ENCODE peak calls at places on chromosome 7, in six cellular contexts. J, Q, R, K, D and L are unnamed samples. For H3K4me1, the result is how much of the 10 kb centered on the place peaks cover.

GRCh38 chr7:26925768-26926167 is 61.4 kb upstream of the SKAP2 start:
- DNase-seq in J (no peak), Q (no peak), R (no peak), K (no peak), D (no peak), L (no peak)

GRCh38 chr7:5139998-5140397 is 50.0 kb upstream of the WIPI2 start:
- DNase-seq in J (no peak), Q (peak), R (no peak), K (peak), D (no peak), L (peak)

GRCh38 chr7:134527979-134528371 is 608 bp downstream of the AKR1B10 start:
- DNase-seq in J (no peak), Q (peak), R (no peak), K (no peak), D (peak), L (no peak)

GRCh38 chr7:138228764-138229163 is 152.5 kb downstream of the AKR1D1 start:
- DNase-seq in J (no peak), Q (no peak), R (no peak), K (no peak), D (no peak), L (no peak)

GRCh38 chr7:64872809-64873500 is 30.1 kb upstream of the ZNF273 start:
- DNase-seq in J (no peak), Q (no peak), R (no peak), K (no peak), D (no peak), L (peak)

GRCh38 chr7:158722574-158723237 is 18.1 kb upstream of the NCAPG2 start:
- DNase-seq in J (no peak), Q (no peak), R (no peak), K (no peak), D (no peak), L (peak)

GRCh38 chr7:127391591-127392181 is 822 bp downstream of the ZNF800 start:
- DNase-seq in J (peak), Q (peak), R (no peak), K (peak), D (no peak), L (peak)

GRCh38 chr7:5657901-5658300 is 123.6 kb downstream of the RNF216 start:
- DNase-seq in J (no peak), Q (no peak), R (no peak), K (no peak), D (no peak), L (no peak)

GRCh38 chr7:3119963-3120362 is 76.3 kb upstream of the CARD11 start:
- DNase-seq in J (no peak), Q (no peak), R (no peak), K (no peak), D (no peak), L (no peak)

GRCh38 chr7:85025312-85025756 is 161.5 kb downstream of the SEMA3D start:
- DNase-seq in J (no peak), Q (no peak), R (no peak), K (no peak), D (no peak), L (peak)

GRCh38 chr7:94123136-94123535 is 119.0 kb upstream of the BET1 start:
- DNase-seq in J (no peak), Q (no peak), R (no peak), K (no peak), D (no peak), L (no peak)

GRCh38 chr7:36670585-36671431 is 53.5 kb downstream of the AOAH start:
- DNase-seq in J (peak), Q (peak), R (no peak), K (peak), D (peak), L (peak)

GRCh38 chr7:11625669-11626068 is 206.3 kb downstream of the THSD7A start:
- DNase-seq in J (no peak), Q (no peak), R (no peak), K (no peak), D (no peak), L (no peak)
- H3K4me1 ChIP-seq in J (under half), Q (under half), R (under half), K (under half), D (under half), L (under half)

DNA sequence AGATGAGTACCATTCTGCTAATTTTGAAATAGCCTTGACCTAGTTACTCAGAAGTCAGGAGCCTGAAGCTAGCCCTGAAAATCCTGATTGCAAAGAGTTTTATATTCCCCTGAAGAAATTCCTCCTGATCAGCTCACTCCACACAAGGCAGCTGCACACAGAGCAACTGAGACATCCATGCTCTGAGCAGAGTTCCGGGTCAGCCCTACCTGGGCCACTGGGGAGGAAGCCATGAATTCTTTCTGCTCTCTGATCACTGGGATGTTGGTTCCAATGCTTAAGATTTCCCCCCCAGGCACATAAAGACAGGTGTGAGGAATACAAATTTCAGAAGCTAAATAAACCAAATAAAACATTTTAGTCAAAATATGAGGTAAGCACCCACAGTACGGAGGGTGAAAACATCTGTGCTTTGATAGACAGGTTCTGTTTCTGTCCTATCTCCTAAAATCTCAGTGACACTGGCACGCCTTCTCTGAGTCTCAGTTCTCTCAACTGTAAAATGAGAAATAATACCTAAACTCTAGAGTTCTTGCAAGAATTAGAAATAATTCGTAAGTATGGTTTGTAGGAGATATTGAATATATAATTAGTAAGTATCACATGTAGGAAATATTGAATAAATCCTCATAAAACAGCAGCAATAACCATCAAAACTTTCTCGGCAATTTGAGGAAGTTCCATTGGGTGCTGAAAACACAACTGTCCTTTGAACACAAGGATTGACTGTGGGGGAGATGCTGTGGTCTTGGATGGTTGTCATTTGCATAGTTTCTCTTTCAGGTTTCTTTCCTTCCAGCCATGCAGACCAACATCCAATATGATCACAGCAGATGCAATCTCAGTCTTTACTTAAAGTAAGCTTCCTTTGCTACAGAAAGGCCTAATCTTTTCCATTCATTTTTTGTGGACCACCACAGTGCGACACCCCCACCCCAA is 133.0 kb upstream of the TNS3 start:
- DNase-seq in J (no peak), Q (no peak), R (no peak), K (no peak), D (no peak), L (no peak)
- H3K27ac ChIP-seq in J (no peak), Q (no peak), R (no peak), K (no peak), D (no peak), L (no peak)

DNA sequence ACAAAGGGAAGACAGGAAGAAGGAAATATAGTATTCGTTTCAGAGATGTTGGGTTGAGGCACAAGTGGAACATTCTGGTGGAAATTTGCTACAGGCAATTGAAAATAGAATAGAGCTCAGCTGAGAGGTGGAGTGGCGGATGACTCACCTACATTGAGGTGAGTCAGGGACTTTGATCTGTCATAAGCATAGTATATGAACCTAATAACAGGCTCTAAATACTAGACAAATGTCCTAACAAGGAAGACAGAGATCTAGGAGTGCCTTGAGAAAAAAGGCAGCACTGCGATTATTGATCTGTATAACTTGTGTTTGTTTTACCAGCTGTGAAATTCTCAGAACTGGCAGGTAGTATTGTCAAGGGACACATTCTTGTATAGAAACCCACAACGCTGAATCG is 907 bp upstream of the IFRD1 start:
- DNase-seq in J (peak), Q (no peak), R (no peak), K (no peak), D (peak), L (peak)
- H3K4me1 ChIP-seq in J (under half), Q (under half), R (under half), K (under half), D (under half), L (under half)

GRCh38 chr7:38178695-38179344 is 775 bp downstream of the STARD3NL start:
- DNase-seq in J (no peak), Q (no peak), R (no peak), K (peak), D (no peak), L (no peak)
- H3K27ac ChIP-seq in J (peak), Q (no peak), R (peak), K (peak), D (peak), L (peak)

GRCh38 chr7:131056007-131056406 is 271.7 kb upstream of the MKLN1 start:
- DNase-seq in J (no peak), Q (no peak), R (no peak), K (no peak), D (no peak), L (no peak)

GRCh38 chr7:131057524-131058065 is 270.1 kb upstream of the MKLN1 start:
- DNase-seq in J (no peak), Q (no peak), R (no peak), K (no peak), D (no peak), L (no peak)

GRCh38 chr7:131061818-131062217 is 265.9 kb upstream of the MKLN1 start:
- DNase-seq in J (no peak), Q (no peak), R (no peak), K (no peak), D (no peak), L (no peak)

GRCh38 chr7:131057015-131057518 is 270.6 kb upstream of the MKLN1 start:
- DNase-seq in J (no peak), Q (no peak), R (no peak), K (no peak), D (no peak), L (peak)

DNA sequence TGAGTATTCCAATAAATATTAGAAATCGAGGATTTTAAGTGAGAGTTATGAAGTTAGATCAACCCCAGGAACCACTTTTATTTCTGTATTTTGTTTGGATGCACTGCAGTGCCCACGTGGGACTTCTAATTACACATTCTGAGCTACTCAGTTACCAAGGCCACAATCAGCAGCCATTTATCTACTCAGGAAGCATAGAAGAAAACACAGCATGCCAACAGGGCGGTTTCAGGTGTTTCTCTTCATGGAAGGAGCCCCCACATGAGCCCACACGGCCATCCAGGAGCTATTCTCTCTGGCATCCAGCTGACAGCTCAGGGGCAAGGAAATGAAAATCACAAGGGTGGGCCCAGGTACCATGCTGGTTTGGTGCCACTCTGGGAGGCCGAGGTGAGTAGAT is 266.5 kb upstream of the MKLN1 start:
- DNase-seq in J (no peak), Q (no peak), R (no peak), K (no peak), D (no peak), L (no peak)
- H3K4me1 ChIP-seq in J (half or more), Q (under half), R (under half), K (under half), D (half or more), L (under half)

GRCh38 chr7:116704650-116705049 is 32.7 kb downstream of the MET start:
- DNase-seq in J (no peak), Q (no peak), R (no peak), K (no peak), D (no peak), L (no peak)

GRCh38 chr7:116708248-116708647 is 36.3 kb downstream of the MET start:
- DNase-seq in J (no peak), Q (no peak), R (no peak), K (no peak), D (no peak), L (no peak)

GRCh38 chr7:116707289-116707688 is 35.3 kb downstream of the MET start:
- DNase-seq in J (no peak), Q (no peak), R (no peak), K (no peak), D (no peak), L (no peak)

GRCh38 chr7:116705419-116705818 is 33.4 kb downstream of the MET start:
- DNase-seq in J (no peak), Q (no peak), R (no peak), K (no peak), D (no peak), L (no peak)

DNA sequence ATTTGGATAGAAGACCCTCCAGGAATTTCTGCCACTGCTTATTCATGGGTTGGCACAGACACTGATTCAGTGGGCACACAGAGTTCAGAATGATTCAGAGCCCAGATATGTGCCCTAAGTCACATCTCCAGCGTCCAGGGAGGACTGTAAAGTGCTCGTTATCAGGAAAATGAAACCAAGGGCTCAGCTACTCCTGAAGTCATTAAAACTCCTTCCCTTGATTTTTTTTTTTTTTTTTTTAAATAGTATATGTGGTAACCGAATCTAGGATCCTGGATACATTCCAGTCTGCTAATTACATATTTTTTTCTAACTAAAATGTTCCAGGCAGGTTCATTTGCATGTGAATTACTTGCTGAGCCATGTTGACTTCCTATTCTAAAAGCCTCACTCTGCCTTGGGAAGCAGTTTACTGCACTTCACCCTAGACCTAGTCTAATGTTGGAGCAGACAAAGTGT is 34.7 kb downstream of the MET start:
- DNase-seq in J (no peak), Q (no peak), R (no peak), K (no peak), D (peak), L (peak)
- H3K27ac ChIP-seq in J (no peak), Q (no peak), R (no peak), K (no peak), D (peak), L (no peak)

GRCh38 chr7:105060394-105060793 is 46.4 kb downstream of the KMT2E start:
- DNase-seq in J (no peak), Q (no peak), R (no peak), K (no peak), D (no peak), L (no peak)
- H3K4me1 ChIP-seq in J (under half), Q (under half), R (under half), K (under half), D (under half), L (under half)

GRCh38 chr7:83691095-83691494 is 42.2 kb upstream of the SEMA3E start:
- DNase-seq in J (no peak), Q (peak), R (no peak), K (no peak), D (no peak), L (no peak)
- H3K27ac ChIP-seq in J (no peak), Q (peak), R (no peak), K (no peak), D (no peak), L (no peak)

DNA sequence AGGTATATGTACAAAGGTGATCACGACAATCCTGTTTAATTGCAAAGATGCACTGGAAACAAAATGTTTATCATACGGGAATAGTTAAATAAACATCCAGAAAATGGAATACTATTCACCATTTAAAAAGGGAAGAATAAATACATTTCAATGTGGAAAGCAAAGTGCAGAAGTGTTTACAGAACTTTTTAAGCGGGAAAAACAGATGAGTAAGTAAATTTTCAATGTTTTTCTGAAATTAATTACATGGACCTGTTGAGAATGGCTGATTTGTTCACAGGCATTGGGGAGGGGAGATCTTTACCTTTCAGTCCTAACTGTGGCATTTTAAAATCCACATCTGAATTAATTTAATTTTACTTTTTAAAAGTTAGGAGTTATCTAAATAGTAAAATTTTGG is 7.1 kb downstream of the MTPN start:
- DNase-seq in J (no peak), Q (no peak), R (no peak), K (no peak), D (no peak), L (no peak)
- H3K4me1 ChIP-seq in J (half or more), Q (under half), R (under half), K (under half), D (half or more), L (under half)

GRCh38 chr7:100170111-100170897 is 1.9 kb upstream of the GAL3ST4 start:
- DNase-seq in J (peak), Q (no peak), R (peak), K (no peak), D (no peak), L (no peak)
- H3K27ac ChIP-seq in J (no peak), Q (no peak), R (no peak), K (no peak), D (no peak), L (no peak)